ENCODE peak calls at places on chromosomes 3 and 15, in seven cellular contexts. U, N, R, Z, E, O and W are unnamed samples.

GRCh38 chr15:76340802-76341365 is 4.3 kb downstream of the ISL2 start:
- DNase-seq in U (no peak), N (no peak), R (no peak), Z (no peak), E (no peak), O (no peak), W (no peak)

GRCh38 chr3:48630407-48630806 is 4.9 kb downstream of the SLC26A6 start:
- DNase-seq in U (no peak), N (no peak), R (no peak), Z (no peak), E (no peak), O (no peak), W (no peak)

GRCh38 chr3:188179006-188179966 is 25.3 kb downstream of the LPP start:
- DNase-seq in U (no peak), N (peak; percentile 23), R (peak; percentile 40), Z (no peak), E (peak; percentile 63), O (peak; percentile 41), W (no peak)

GRCh38 chr15:52221730-52222129 is 30.5 kb upstream of the GNB5 start:
- DNase-seq in U (no peak), N (no peak), R (no peak), Z (no peak), E (no peak), O (no peak), W (no peak)

GRCh38 chr3:194121881-194122280 is 14.1 kb upstream of the HES1 start:
- DNase-seq in U (no peak), N (peak; percentile 58), R (no peak), Z (peak; percentile 75), E (no peak), O (no peak), W (no peak)

GRCh38 chr3:9384141-9384828 is 13.1 kb upstream of the SETD5 start:
- DNase-seq in U (no peak), N (peak; percentile 65), R (no peak), Z (no peak), E (no peak), O (no peak), W (no peak)

GRCh38 chr3:71989165-71989564 is 204.2 kb upstream of the PROK2 start:
- DNase-seq in U (no peak), N (peak; percentile 85), R (peak; percentile 17), Z (peak; percentile 37), E (no peak), O (no peak), W (no peak)

GRCh38 chr3:47283193-47283537 is 421 bp downstream of the KLHL18 start:
- DNase-seq in U (peak; percentile 27), N (peak; percentile 24), R (no peak), Z (peak; percentile 5), E (no peak), O (no peak), W (no peak)

GRCh38 chr3:158103956-158104338 is 2.3 kb downstream of the SHOX2 start:
- DNase-seq in U (no peak), N (no peak), R (no peak), Z (no peak), E (no peak), O (no peak), W (no peak)

GRCh38 chr15:51732661-51733060 is 4.8 kb downstream of the LYSMD2 start:
- DNase-seq in U (no peak), N (no peak), R (no peak), Z (no peak), E (no peak), O (no peak), W (no peak)

GRCh38 chr15:89926158-89926557 is 13.4 kb upstream of the ARPIN start:
- DNase-seq in U (no peak), N (no peak), R (no peak), Z (no peak), E (peak; percentile 40), O (no peak), W (peak; percentile 10)

GRCh38 chr15:90780916-90781315 is 63.8 kb downstream of the BLM start:
- DNase-seq in U (no peak), N (no peak), R (no peak), Z (no peak), E (no peak), O (no peak), W (no peak)

GRCh38 chr3:52532838-52533622 is 627 bp downstream of the NT5DC2 start:
- DNase-seq in U (peak; percentile 32), N (peak; percentile 30), R (no peak), Z (no peak), E (no peak), O (peak; percentile 66), W (no peak)

GRCh38 chr3:129310612-129311011 is 31.9 kb downstream of the HMCES start:
- DNase-seq in U (no peak), N (no peak), R (no peak), Z (no peak), E (no peak), O (no peak), W (no peak)

GRCh38 chr15:50452927-50453326 is 28.7 kb downstream of the USP8 start:
- DNase-seq in U (no peak), N (peak; percentile 41), R (no peak), Z (no peak), E (peak; percentile 29), O (no peak), W (no peak)

GRCh38 chr3:98892263-98892662 is 9.2 kb downstream of the DCBLD2 start:
- DNase-seq in U (no peak), N (peak; percentile 59), R (no peak), Z (no peak), E (no peak), O (no peak), W (no peak)

GRCh38 chr3:122957707-122958210 is 69.8 kb downstream of the SEMA5B start:
- DNase-seq in U (no peak), N (no peak), R (no peak), Z (no peak), E (no peak), O (peak; percentile 55), W (no peak)

GRCh38 chr3:71168043-71168720 is 415.3 kb downstream of the FOXP1 start:
- DNase-seq in U (no peak), N (peak; percentile 76), R (no peak), Z (no peak), E (no peak), O (no peak), W (no peak)

GRCh38 chr3:127822836-127823589 is 698 bp upstream of the MGLL start:
- DNase-seq in U (peak; percentile 54), N (peak; percentile 22), R (peak; percentile 77), Z (peak; percentile 50), E (no peak), O (peak; percentile 40), W (no peak)

GRCh38 chr3:185537369-185537970 is 14.9 kb downstream of the LIPH start:
- DNase-seq in U (peak; percentile 69), N (peak; percentile 98), R (peak; percentile 42), Z (peak; percentile 98), E (peak; percentile 61), O (no peak), W (peak; percentile 36)

GRCh38 chr3:161213644-161214043 is 7.5 kb upstream of the NMD3 start:
- DNase-seq in U (no peak), N (no peak), R (no peak), Z (no peak), E (no peak), O (no peak), W (no peak)

GRCh38 chr3:153144779-153145178 is 17.2 kb upstream of the RAP2B start:
- DNase-seq in U (no peak), N (peak; percentile 69), R (no peak), Z (no peak), E (no peak), O (no peak), W (no peak)

GRCh38 chr15:61185759-61186158 is 43.3 kb downstream of the RORA start:
- DNase-seq in U (no peak), N (no peak), R (no peak), Z (no peak), E (no peak), O (no peak), W (no peak)

GRCh38 chr3:102796856-102797255 is 362.0 kb downstream of the ZPLD1 start:
- DNase-seq in U (no peak), N (no peak), R (no peak), Z (no peak), E (no peak), O (no peak), W (no peak)

GRCh38 chr15:40470423-40471104 is at the start of gene CHST14:
- DNase-seq in U (peak; percentile 55), N (peak; percentile 53), R (peak; percentile 66), Z (peak; percentile 37), E (no peak), O (peak; percentile 76), W (no peak)
- TF ChIP-seq CTCF in U (no peak), N (no peak), R (no peak), Z (no peak), E (no peak), O (no peak), W (no peak)

DNA sequence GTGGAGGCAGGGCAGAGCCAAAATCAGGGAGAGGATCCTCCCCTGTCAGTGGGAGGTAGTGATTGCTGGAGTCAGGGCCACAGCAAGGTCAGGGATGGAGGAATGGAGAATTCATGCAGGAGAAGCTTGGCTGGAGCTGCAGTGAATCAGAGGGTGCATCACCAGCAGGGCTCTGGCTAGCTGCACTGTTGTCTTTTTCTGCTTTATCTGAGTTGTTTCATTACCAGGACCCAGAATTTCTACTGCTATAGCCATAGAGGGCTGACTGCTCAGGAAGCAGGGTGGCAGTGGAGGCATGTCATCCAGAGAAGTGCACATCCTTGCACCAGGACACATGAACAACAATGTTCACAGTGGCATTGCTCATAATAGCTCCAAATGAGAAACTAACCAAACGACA is 113.5 kb upstream of the GALNT15 start:
- DNase-seq in U (no peak), N (peak; percentile 96), R (peak; percentile 75), Z (peak; percentile 79), E (peak; percentile 78), O (peak; percentile 78), W (no peak)
- H3K4me3 ChIP-seq in U (no peak overlapping the region), N (no peak overlapping the region), R (no peak overlapping the region), Z (no peak overlapping the region), E (no peak overlapping the region), O (no peak overlapping the region), W (no peak overlapping the region)

DNA sequence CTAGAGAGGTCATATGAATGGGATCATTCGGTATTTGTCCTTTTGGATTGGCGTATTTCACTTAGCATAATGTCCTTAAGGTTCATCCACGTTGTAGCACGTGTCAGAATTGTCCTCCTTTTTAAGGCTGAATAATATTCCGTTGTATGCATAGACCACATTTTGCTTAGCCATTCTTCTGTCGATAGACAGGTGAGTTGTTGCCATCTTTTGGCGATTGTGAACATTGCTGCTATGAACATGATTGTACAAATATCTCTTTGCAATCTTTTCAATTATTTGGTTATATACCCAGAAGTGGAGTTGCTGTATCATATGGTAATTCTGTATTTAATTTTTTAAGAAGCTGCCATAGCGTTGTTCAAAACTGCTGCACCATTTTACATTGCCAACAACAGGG is 52.4 kb upstream of the GOLGA8J start:
- DNase-seq in U (no peak), N (peak; percentile 24), R (no peak), Z (peak; percentile 36), E (no peak), O (no peak), W (no peak)
- TF ChIP-seq CTCF in U (no peak), N (no peak), R (no peak), Z (peak; percentile 30), E (peak; percentile 26), O (no peak), W (no peak)

DNA sequence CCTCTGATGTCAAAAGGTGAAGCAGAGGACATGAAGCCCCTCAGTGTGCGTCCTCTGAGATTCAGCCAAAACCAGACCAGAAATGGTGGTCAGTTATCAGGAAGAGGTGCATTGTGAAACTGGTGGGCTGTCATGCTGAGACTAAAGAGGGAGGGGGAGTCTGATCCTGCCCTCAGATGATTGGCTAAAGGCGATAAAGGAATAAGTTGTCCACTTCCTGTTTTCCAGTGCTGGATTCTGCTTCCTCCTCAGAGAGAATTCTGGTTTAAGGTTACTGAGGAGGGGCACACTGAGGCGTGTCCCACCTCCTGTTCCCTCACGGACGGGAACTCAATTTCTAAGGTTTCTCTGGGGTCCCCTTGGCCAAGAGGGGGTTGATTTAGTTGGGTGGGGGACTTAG is 97.0 kb upstream of the UBE3A start:
- DNase-seq in U (no peak), N (no peak), R (no peak), Z (no peak), E (no peak), O (no peak), W (no peak)
- H3K4me3 ChIP-seq in U (no peak overlapping the region), N (no peak overlapping the region), R (no peak overlapping the region), Z (no peak overlapping the region), E (no peak overlapping the region), O (no peak overlapping the region), W (no peak overlapping the region)